ENCODE peak calls at places on chromosomes 2 and 18, in ten cellular contexts. X is psoas muscle; O is mucosa of descending colon; C is CD8-positive, alpha-beta T cell; M is astrocyte of the cerebellum; T is progenitor cell of endocrine pancreas; V is keratinocyte; D is choroid plexus epithelial cell; Q is GM12878; P is tibial artery. J is an unnamed sample.

GRCh38 chr18:3212636-3213035 is 7.1 kb downstream of the MYOM1 start:
- DNase-seq in V (no peak), X (no peak), D (no peak), C (no peak), T (no peak), Q (no peak), P (no peak), M (no peak), O (no peak), J (no peak)

GRCh38 chr2:108297436-108298141 is 8.9 kb downstream of the SULT1C2 start:
- DNase-seq in V (peak; percentile 25), P (no peak), Q (no peak), M (peak; percentile 59), O (no peak), X (no peak), C (no peak), T (no peak), D (peak; percentile 89), J (no peak)

GRCh38 chr2:77228379-77228778 is 293.8 kb downstream of the LRRTM4 start:
- DNase-seq in X (no peak), V (no peak), C (no peak), M (peak; percentile 57), T (no peak), D (peak; percentile 4), P (no peak), O (no peak), Q (no peak), J (no peak)

GRCh38 chr2:109279243-109279860 is 150.3 kb downstream of the SH3RF3 start:
- DNase-seq in T (no peak), M (no peak), D (peak; percentile 34), V (no peak), C (no peak), Q (no peak), P (no peak), O (no peak), X (no peak), J (no peak)

GRCh38 chr2:1856922-1857321 is 112.6 kb upstream of the PXDN start:
- DNase-seq in P (no peak), X (no peak), M (no peak), O (no peak), C (no peak), Q (no peak), D (peak; percentile 35), T (no peak), V (no peak), J (no peak)

GRCh38 chr2:100801402-100801801 is 18.5 kb upstream of the NPAS2 start:
- DNase-seq in O (no peak), D (no peak), M (no peak), T (no peak), V (no peak), X (no peak), P (no peak), C (no peak), Q (no peak), J (no peak)

GRCh38 chr18:58572680-58573079 is 56.2 kb downstream of the ALPK2 start:
- DNase-seq in Q (no peak), X (no peak), T (no peak), M (no peak), C (no peak), D (no peak), P (no peak), O (no peak), V (no peak), J (no peak)

GRCh38 chr18:9516437-9517064 is 41.2 kb downstream of the RALBP1 start:
- DNase-seq in C (no peak), D (peak; percentile 66), O (no peak), P (no peak), M (peak; percentile 26), V (no peak), Q (peak; percentile 17), T (no peak), X (no peak), J (no peak)

GRCh38 chr2:155748126-155748525 is 584.4 kb downstream of the NR4A2 start:
- DNase-seq in V (no peak), Q (no peak), C (no peak), O (no peak), P (no peak), T (no peak), M (no peak), X (no peak), D (no peak), J (no peak)

GRCh38 chr2:25314514-25315315 is 27.0 kb downstream of the DNMT3A start:
- DNase-seq in P (peak; percentile 71), X (peak; percentile 72), D (no peak), O (peak; percentile 64), C (peak; percentile 73), Q (no peak), M (no peak), V (no peak), T (no peak), J (peak; percentile 61)

GRCh38 chr2:173264603-173265366 is 89.9 kb upstream of the CDCA7 start:
- DNase-seq in Q (peak; percentile 55), M (no peak), O (no peak), D (no peak), T (no peak), V (no peak), P (no peak), X (no peak), C (peak; percentile 32), J (peak; percentile 87)

GRCh38 chr2:148023861-148024260 is 3.0 kb downstream of the MBD5 start:
- DNase-seq in O (no peak), T (no peak), V (no peak), C (no peak), P (no peak), M (no peak), X (no peak), Q (no peak), D (no peak), J (no peak)

GRCh38 chr2:70190086-70190412 is 770 bp downstream of the C2orf42 start:
- DNase-seq in O (no peak), P (no peak), Q (no peak), T (no peak), M (no peak), V (no peak), C (no peak), X (no peak), D (peak; percentile 70), J (no peak)

GRCh38 chr2:44897406-44897805 is 44.1 kb upstream of the SIX3 start:
- DNase-seq in C (no peak), P (no peak), T (no peak), O (no peak), M (no peak), X (no peak), D (no peak), V (no peak), Q (no peak), J (no peak)
- TF ChIP-seq CTCF in C (no peak), P (no peak), T (no peak), O (no peak), M (no peak), X (no peak), D (peak; percentile 7), V (no peak), Q (no peak), J (no peak)

GRCh38 chr18:29879763-29880162 is 1162.8 kb downstream of the DSC3 start:
- DNase-seq in O (no peak), X (no peak), T (no peak), Q (no peak), D (no peak), M (no peak), V (no peak), C (no peak), P (no peak), J (no peak)

GRCh38 chr18:29873211-29873610 is 1169.3 kb downstream of the DSC3 start:
- DNase-seq in D (no peak), C (no peak), X (no peak), P (no peak), M (no peak), Q (no peak), O (no peak), V (no peak), T (no peak), J (no peak)

GRCh38 chr18:29874519-29875098 is 1167.9 kb downstream of the DSC3 start:
- DNase-seq in V (peak; percentile 5), T (peak; percentile 29), C (no peak), D (peak; percentile 47), O (no peak), Q (no peak), M (peak; percentile 29), X (no peak), P (no peak), J (no peak)
- TF ChIP-seq CTCF in V (peak; percentile 38), T (peak; percentile 75), C (no peak), D (peak; percentile 50), O (no peak), Q (peak; percentile 42), M (peak; percentile 57), X (peak; percentile 15), P (no peak), J (peak; percentile 23)

GRCh38 chr2:169276045-169276444 is 86.3 kb downstream of the LRP2 start:
- DNase-seq in D (peak; percentile 14), X (no peak), M (no peak), C (no peak), T (no peak), Q (no peak), V (no peak), P (no peak), O (no peak), J (no peak)
- TF ChIP-seq CTCF in D (peak; percentile 44), X (no peak), M (peak; percentile 38), C (no peak), T (peak; percentile 36), Q (peak; percentile 13), V (no peak), P (no peak), O (no peak), J (no peak)

GRCh38 chr2:112583497-112584133 is 794 bp upstream of the CHCHD5 start:
- DNase-seq in P (no peak), M (no peak), V (no peak), Q (no peak), C (no peak), O (no peak), D (peak; percentile 25), T (no peak), X (no peak), J (no peak)

GRCh38 chr2:112584134-112584890 is at the start of gene CHCHD5:
- DNase-seq in T (peak; percentile 79), V (peak; percentile 52), P (peak; percentile 98), Q (peak; percentile 81), M (peak; percentile 91), D (peak; percentile 97), X (peak; percentile 98), C (peak; percentile 96), O (peak; percentile 94), J (peak; percentile 97)

GRCh38 chr2:112580084-112580483 is 4.3 kb upstream of the CHCHD5 start:
- DNase-seq in X (no peak), O (no peak), P (no peak), D (no peak), M (no peak), V (no peak), T (no peak), C (no peak), Q (no peak), J (no peak)

GRCh38 chr2:112584891-112585250 is 462 bp downstream of the CHCHD5 start:
- DNase-seq in M (no peak), D (no peak), X (no peak), P (no peak), O (no peak), Q (no peak), T (no peak), C (no peak), V (no peak), J (no peak)

DNA sequence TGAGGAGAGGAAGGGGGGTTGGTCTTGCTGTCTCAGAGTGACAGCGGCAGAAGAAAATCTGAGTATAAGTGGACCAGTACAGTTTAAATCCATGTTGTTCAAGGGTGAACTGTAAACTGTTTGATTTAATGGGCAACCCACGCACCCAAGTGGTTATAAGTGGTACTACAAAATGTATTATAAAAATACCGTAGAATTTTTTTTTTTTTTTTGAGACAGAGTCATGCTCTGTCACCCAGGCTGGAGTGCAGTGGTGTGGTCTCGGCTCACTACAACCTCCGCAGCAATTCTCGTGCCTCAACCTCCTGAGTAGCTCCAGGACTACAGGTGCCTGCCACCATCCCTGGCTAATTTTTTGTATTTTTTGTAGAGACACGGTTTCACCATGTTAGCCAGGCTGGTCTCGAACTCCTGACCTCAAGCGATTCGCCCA is 2.1 kb upstream of the CHCHD5 start:
- DNase-seq in Q (no peak), C (peak; percentile 40), V (no peak), M (peak; percentile 42), P (no peak), D (peak; percentile 78), O (peak; percentile 21), T (no peak), X (no peak), J (no peak)
- TF ChIP-seq CTCF in Q (peak; percentile 32), C (peak; percentile 69), V (peak; percentile 43), M (peak; percentile 38), P (peak; percentile 55), D (peak; percentile 50), O (peak; percentile 48), T (peak; percentile 54), X (peak; percentile 66), J (peak; percentile 75)

J was measured in CD14-positive monocyte.